ENCODE peak calls at places on chromosomes 16 and 17, in nine cellular contexts. One of them, this sample, is unnamed.

GRCh38 chr16:65648111-65648510 is 526.2 kb upstream of the CDH11 start:
- DNase-seq in astrocyte of the spinal cord: no peak
- DNase-seq in type B pancreatic cell: no peak
- DNase-seq in RWPE2: no peak
- DNase-seq in EL: no peak
- DNase-seq in thyroid gland: no peak
- DNase-seq in EH: no peak
- DNase-seq in glutamatergic neuron: no peak
- DNase-seq in stimulated activated CD4-positive, alpha-beta T cell treated with anti-CD3 and anti-CD28 coated beads, Interleukin-1b, Interleukin-23, amount 100 ng/mL, for 1 hour: no peak
- DNase-seq in this sample: no peak

GRCh38 chr17:79843475-79843916 is 4.3 kb upstream of the CBX4 start:
- DNase-seq in EH: no peak
- DNase-seq in EL: no peak
- DNase-seq in RWPE2: no peak
- DNase-seq in glutamatergic neuron: no peak
- DNase-seq in type B pancreatic cell: no peak
- DNase-seq in astrocyte of the spinal cord: no peak
- DNase-seq in stimulated activated CD4-positive, alpha-beta T cell treated with anti-CD3 and anti-CD28 coated beads, Interleukin-1b, Interleukin-23, amount 100 ng/mL, for 1 hour: no peak
- DNase-seq in thyroid gland: no peak
- DNase-seq in this sample: peak

GRCh38 chr17:64357191-64357981 is 33.3 kb downstream of the PECAM1 start:
- DNase-seq in astrocyte of the spinal cord: no peak
- DNase-seq in EL: peak
- DNase-seq in thyroid gland: no peak
- DNase-seq in glutamatergic neuron: no peak
- DNase-seq in RWPE2: peak
- DNase-seq in EH: peak
- DNase-seq in stimulated activated CD4-positive, alpha-beta T cell treated with anti-CD3 and anti-CD28 coated beads, Interleukin-1b, Interleukin-23, amount 100 ng/mL, for 1 hour: no peak
- DNase-seq in type B pancreatic cell: no peak
- DNase-seq in this sample: peak

GRCh38 chr16:89422905-89423630 is 67.3 kb downstream of the ANKRD11 start:
- DNase-seq in astrocyte of the spinal cord: peak
- DNase-seq in stimulated activated CD4-positive, alpha-beta T cell treated with anti-CD3 and anti-CD28 coated beads, Interleukin-1b, Interleukin-23, amount 100 ng/mL, for 1 hour: no peak
- DNase-seq in RWPE2: no peak
- DNase-seq in glutamatergic neuron: no peak
- DNase-seq in EL: peak
- DNase-seq in EH: peak
- DNase-seq in type B pancreatic cell: no peak
- DNase-seq in thyroid gland: peak
- DNase-seq in this sample: peak

GRCh38 chr16:51440096-51440495 is 289.0 kb upstream of the SALL1 start:
- DNase-seq in RWPE2: no peak
- DNase-seq in glutamatergic neuron: no peak
- DNase-seq in type B pancreatic cell: no peak
- DNase-seq in EH: peak
- DNase-seq in EL: no peak
- DNase-seq in stimulated activated CD4-positive, alpha-beta T cell treated with anti-CD3 and anti-CD28 coated beads, Interleukin-1b, Interleukin-23, amount 100 ng/mL, for 1 hour: no peak
- DNase-seq in astrocyte of the spinal cord: no peak
- DNase-seq in thyroid gland: no peak
- DNase-seq in this sample: peak

GRCh38 chr16:56611281-56611833 is 3.0 kb downstream of the MT2A start:
- DNase-seq in EL: peak
- DNase-seq in RWPE2: peak
- DNase-seq in EH: peak
- DNase-seq in stimulated activated CD4-positive, alpha-beta T cell treated with anti-CD3 and anti-CD28 coated beads, Interleukin-1b, Interleukin-23, amount 100 ng/mL, for 1 hour: no peak
- DNase-seq in type B pancreatic cell: no peak
- DNase-seq in astrocyte of the spinal cord: peak
- DNase-seq in glutamatergic neuron: no peak
- DNase-seq in thyroid gland: peak
- DNase-seq in this sample: peak

GRCh38 chr17:27627514-27627913 is 3.5 kb upstream of the LGALS9 start:
- DNase-seq in EL: no peak
- DNase-seq in glutamatergic neuron: no peak
- DNase-seq in astrocyte of the spinal cord: no peak
- DNase-seq in type B pancreatic cell: no peak
- DNase-seq in RWPE2: no peak
- DNase-seq in EH: no peak
- DNase-seq in stimulated activated CD4-positive, alpha-beta T cell treated with anti-CD3 and anti-CD28 coated beads, Interleukin-1b, Interleukin-23, amount 100 ng/mL, for 1 hour: no peak
- DNase-seq in thyroid gland: no peak
- DNase-seq in this sample: no peak

GRCh38 chr16:27356794-27357193 is 43.0 kb downstream of the IL4R start:
- DNase-seq in RWPE2: no peak
- DNase-seq in thyroid gland: no peak
- DNase-seq in glutamatergic neuron: no peak
- DNase-seq in astrocyte of the spinal cord: no peak
- DNase-seq in type B pancreatic cell: no peak
- DNase-seq in EH: no peak
- DNase-seq in stimulated activated CD4-positive, alpha-beta T cell treated with anti-CD3 and anti-CD28 coated beads, Interleukin-1b, Interleukin-23, amount 100 ng/mL, for 1 hour: no peak
- DNase-seq in EL: no peak
- DNase-seq in this sample: no peak

GRCh38 chr17:82429824-82430223 is 11.4 kb upstream of the OGFOD3 start:
- DNase-seq in EL: no peak
- DNase-seq in stimulated activated CD4-positive, alpha-beta T cell treated with anti-CD3 and anti-CD28 coated beads, Interleukin-1b, Interleukin-23, amount 100 ng/mL, for 1 hour: no peak
- DNase-seq in RWPE2: no peak
- DNase-seq in EH: no peak
- DNase-seq in type B pancreatic cell: no peak
- DNase-seq in glutamatergic neuron: no peak
- DNase-seq in astrocyte of the spinal cord: no peak
- DNase-seq in thyroid gland: no peak
- DNase-seq in this sample: no peak

GRCh38 chr16:74477226-74477625 is 55.9 kb upstream of the CLEC18B start:
- DNase-seq in RWPE2: no peak
- DNase-seq in type B pancreatic cell: no peak
- DNase-seq in EL: no peak
- DNase-seq in glutamatergic neuron: no peak
- DNase-seq in EH: no peak
- DNase-seq in stimulated activated CD4-positive, alpha-beta T cell treated with anti-CD3 and anti-CD28 coated beads, Interleukin-1b, Interleukin-23, amount 100 ng/mL, for 1 hour: no peak
- DNase-seq in thyroid gland: no peak
- DNase-seq in astrocyte of the spinal cord: no peak
- DNase-seq in this sample: no peak

GRCh38 chr16:55735120-55735781 is 79.5 kb downstream of the SLC6A2 start:
- DNase-seq in astrocyte of the spinal cord: no peak
- DNase-seq in type B pancreatic cell: no peak
- DNase-seq in RWPE2: no peak
- DNase-seq in EL: peak
- DNase-seq in thyroid gland: no peak
- DNase-seq in stimulated activated CD4-positive, alpha-beta T cell treated with anti-CD3 and anti-CD28 coated beads, Interleukin-1b, Interleukin-23, amount 100 ng/mL, for 1 hour: no peak
- DNase-seq in glutamatergic neuron: no peak
- DNase-seq in EH: peak
- DNase-seq in this sample: no peak

GRCh38 chr17:55144518-55144917 is 120.2 kb upstream of the HLF start:
- DNase-seq in EH: no peak
- DNase-seq in glutamatergic neuron: no peak
- DNase-seq in type B pancreatic cell: no peak
- DNase-seq in EL: no peak
- DNase-seq in astrocyte of the spinal cord: no peak
- DNase-seq in RWPE2: no peak
- DNase-seq in thyroid gland: no peak
- DNase-seq in stimulated activated CD4-positive, alpha-beta T cell treated with anti-CD3 and anti-CD28 coated beads, Interleukin-1b, Interleukin-23, amount 100 ng/mL, for 1 hour: no peak
- DNase-seq in this sample: no peak

GRCh38 chr16:89491238-89491869 is 993 bp upstream of the ANKRD11 start:
- DNase-seq in RWPE2: no peak
- DNase-seq in EH: peak
- DNase-seq in glutamatergic neuron: no peak
- DNase-seq in type B pancreatic cell: no peak
- DNase-seq in stimulated activated CD4-positive, alpha-beta T cell treated with anti-CD3 and anti-CD28 coated beads, Interleukin-1b, Interleukin-23, amount 100 ng/mL, for 1 hour: no peak
- DNase-seq in thyroid gland: no peak
- DNase-seq in astrocyte of the spinal cord: no peak
- DNase-seq in EL: no peak
- DNase-seq in this sample: peak

GRCh38 chr16:88764913-88765349 is 20.1 kb downstream of the PIEZO1 start:
- DNase-seq in thyroid gland: peak
- DNase-seq in type B pancreatic cell: no peak
- DNase-seq in RWPE2: no peak
- DNase-seq in stimulated activated CD4-positive, alpha-beta T cell treated with anti-CD3 and anti-CD28 coated beads, Interleukin-1b, Interleukin-23, amount 100 ng/mL, for 1 hour: no peak
- DNase-seq in EH: peak
- DNase-seq in astrocyte of the spinal cord: no peak
- DNase-seq in glutamatergic neuron: no peak
- DNase-seq in EL: peak
- DNase-seq in this sample: peak

GRCh38 chr17:76701471-76701967 is 9.2 kb downstream of the MXRA7 start:
- DNase-seq in stimulated activated CD4-positive, alpha-beta T cell treated with anti-CD3 and anti-CD28 coated beads, Interleukin-1b, Interleukin-23, amount 100 ng/mL, for 1 hour: no peak
- DNase-seq in type B pancreatic cell: no peak
- DNase-seq in glutamatergic neuron: no peak
- DNase-seq in astrocyte of the spinal cord: no peak
- DNase-seq in thyroid gland: no peak
- DNase-seq in EL: peak
- DNase-seq in EH: peak
- DNase-seq in RWPE2: no peak
- DNase-seq in this sample: no peak

GRCh38 chr16:55912022-55912421 is 36.8 kb upstream of the CES5A start:
- DNase-seq in RWPE2: no peak
- DNase-seq in thyroid gland: no peak
- DNase-seq in stimulated activated CD4-positive, alpha-beta T cell treated with anti-CD3 and anti-CD28 coated beads, Interleukin-1b, Interleukin-23, amount 100 ng/mL, for 1 hour: no peak
- DNase-seq in EL: no peak
- DNase-seq in EH: no peak
- DNase-seq in glutamatergic neuron: no peak
- DNase-seq in type B pancreatic cell: no peak
- DNase-seq in astrocyte of the spinal cord: no peak
- DNase-seq in this sample: no peak

GRCh38 chr17:17836818-17837379 is at the start of gene SREBF1:
- DNase-seq in RWPE2: no peak
- DNase-seq in astrocyte of the spinal cord: peak
- DNase-seq in thyroid gland: no peak
- DNase-seq in stimulated activated CD4-positive, alpha-beta T cell treated with anti-CD3 and anti-CD28 coated beads, Interleukin-1b, Interleukin-23, amount 100 ng/mL, for 1 hour: peak
- DNase-seq in EL: peak
- DNase-seq in glutamatergic neuron: peak
- DNase-seq in EH: peak
- DNase-seq in type B pancreatic cell: peak
- DNase-seq in this sample: peak

GRCh38 chr16:726438-727290 is at the start of the genes CCDC78 and HAGHL:
- DNase-seq in RWPE2: no peak
- DNase-seq in stimulated activated CD4-positive, alpha-beta T cell treated with anti-CD3 and anti-CD28 coated beads, Interleukin-1b, Interleukin-23, amount 100 ng/mL, for 1 hour: peak
- DNase-seq in EH: peak
- DNase-seq in astrocyte of the spinal cord: peak
- DNase-seq in glutamatergic neuron: peak
- DNase-seq in type B pancreatic cell: no peak
- DNase-seq in EL: peak
- DNase-seq in thyroid gland: peak
- DNase-seq in this sample: peak

This sample was measured in GM23248.